ENCODE peak calls at places on chromosomes 4 and X, in seven cellular contexts. X, E, H, B, V, W and U are unnamed samples.

GRCh38 chr4:81260443-81261102 is 45.6 kb upstream of the PRKG2 start:
- DNase-seq in X (peak), E (no peak), H (no peak), B (no peak), V (peak), W (peak), U (no peak)

GRCh38 chrX:108036298-108036973 is 8.4 kb upstream of the VSIG1 start:
- DNase-seq in X (no peak), E (no peak), H (no peak), B (no peak), V (no peak), W (no peak), U (no peak)

GRCh38 chr4:105666693-105667092 is 41.8 kb downstream of the INTS12 start:
- DNase-seq in X (peak), E (no peak), H (no peak), B (no peak), V (peak), W (peak), U (no peak)

GRCh38 chrX:45774961-45775360 is 574.3 kb upstream of the DIPK2B start:
- DNase-seq in X (no peak), E (no peak), H (no peak), B (no peak), V (peak), W (no peak), U (no peak)

GRCh38 chr4:189656551-189657165 is 284.0 kb upstream of the FRG1 start:
- DNase-seq in X (no peak), E (no peak), H (no peak), B (no peak), V (peak), W (no peak), U (no peak)

GRCh38 chr4:91267543-91267942 is 1036.2 kb upstream of the GRID2 start:
- DNase-seq in X (no peak), E (no peak), H (no peak), B (no peak), V (peak), W (no peak), U (no peak)

GRCh38 chr4:8917868-8918783 is 46.5 kb upstream of the HMX1 start:
- DNase-seq in X (peak), E (peak), H (no peak), B (peak), V (peak), W (peak), U (peak)

GRCh38 chr4:931194-931959 is 739 bp downstream of the GAK start:
- DNase-seq in X (no peak), E (no peak), H (no peak), B (no peak), V (no peak), W (peak), U (no peak)

GRCh38 chr4:22391548-22391947 is 124.3 kb downstream of the ADGRA3 start:
- DNase-seq in X (no peak), E (no peak), H (no peak), B (no peak), V (no peak), W (no peak), U (no peak)

GRCh38 chr4:40843696-40844095 is 93.9 kb downstream of the NSUN7 start:
- DNase-seq in X (peak), E (no peak), H (no peak), B (peak), V (peak), W (peak), U (no peak)

GRCh38 chr4:121765941-121766538 is 1.1 kb upstream of the SMIM43 start:
- DNase-seq in X (peak), E (no peak), H (no peak), B (no peak), V (no peak), W (no peak), U (no peak)

GRCh38 chrX:17442898-17443297 is 67.9 kb downstream of the NHS start:
- DNase-seq in X (no peak), E (no peak), H (no peak), B (no peak), V (no peak), W (no peak), U (no peak)

GRCh38 chrX:12824944-12825343 is 33.7 kb downstream of the PRPS2 start:
- DNase-seq in X (no peak), E (no peak), H (no peak), B (no peak), V (no peak), W (no peak), U (no peak)

GRCh38 chrX:121256653-121257052 is 209.2 kb downstream of the GLUD2 start:
- DNase-seq in X (no peak), E (no peak), H (no peak), B (no peak), V (no peak), W (no peak), U (no peak)

GRCh38 chr4:185709802-185710486 is 102.0 kb downstream of the SORBS2 start:
- DNase-seq in X (no peak), E (no peak), H (no peak), B (no peak), V (no peak), W (no peak), U (no peak)

GRCh38 chr4:14583331-14583730 is 418.9 kb upstream of the CPEB2 start:
- DNase-seq in X (no peak), E (no peak), H (no peak), B (no peak), V (no peak), W (no peak), U (no peak)

GRCh38 chr4:126583509-126583908 is 1049.2 kb upstream of the INTU start:
- DNase-seq in X (peak), E (no peak), H (no peak), B (no peak), V (peak), W (no peak), U (no peak)

GRCh38 chr4:188783160-188783559 is 643.9 kb downstream of the TRIML1 start:
- DNase-seq in X (no peak), E (no peak), H (no peak), B (no peak), V (no peak), W (no peak), U (no peak)

GRCh38 chr4:75289843-75290616 is 224.2 kb downstream of the RCHY1 start:
- DNase-seq in X (peak), E (peak), H (no peak), B (no peak), V (peak), W (peak), U (no peak)

GRCh38 chr4:42412251-42412650 is 15.0 kb downstream of the SHISA3 start:
- DNase-seq in X (no peak), E (no peak), H (no peak), B (no peak), V (peak), W (no peak), U (no peak)

GRCh38 chr4:109754093-109754857 is 24.4 kb upstream of the PLA2G12A start:
- DNase-seq in X (no peak), E (no peak), H (no peak), B (peak), V (no peak), W (no peak), U (no peak)

GRCh38 chr4:159549092-159549491 is 446.2 kb downstream of the RAPGEF2 start:
- DNase-seq in X (no peak), E (no peak), H (no peak), B (no peak), V (no peak), W (no peak), U (no peak)

GRCh38 chr4:138663883-138664282 is 351.7 kb upstream of the NOCT start:
- DNase-seq in X (no peak), E (no peak), H (no peak), B (no peak), V (no peak), W (no peak), U (no peak)

DNA sequence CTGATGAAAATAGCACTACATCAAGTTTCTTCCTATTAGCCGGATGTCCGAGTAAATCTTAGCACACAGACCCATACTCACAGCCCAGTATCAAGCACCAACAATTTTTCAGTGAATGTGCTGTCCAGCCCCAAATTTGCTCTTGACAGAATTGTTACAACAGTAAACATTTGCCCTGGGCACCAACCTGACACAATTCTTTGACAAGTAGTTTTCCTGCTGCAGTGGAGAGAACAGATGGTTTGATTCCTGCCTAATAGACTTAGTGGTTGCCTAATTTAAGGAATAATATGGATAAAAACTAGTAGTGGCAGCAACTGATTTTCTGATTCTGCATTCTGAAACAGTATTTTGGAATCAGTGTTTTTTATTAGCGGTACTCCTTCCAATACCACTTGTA is 253.6 kb downstream of the SLC39A8 start:
- DNase-seq in X (no peak), E (no peak), H (no peak), B (no peak), V (no peak), W (no peak), U (no peak)
- H3K27ac ChIP-seq in X (no peak), E (no peak), H (no peak), B (no peak), V (no peak), W (no peak), U (no peak)

GRCh38 chr4:183797445-183798248 is 107.5 kb upstream of the STOX2 start:
- DNase-seq in X (peak), E (peak), H (peak), B (no peak), V (no peak), W (no peak), U (peak)
- H3K4me3 ChIP-seq in X (peak), E (peak), H (peak), B (no peak), V (peak), W (no peak), U (peak)

GRCh38 chr4:140018931-140019618 is 134.9 kb downstream of the MAML3 start:
- DNase-seq in X (no peak), E (no peak), H (no peak), B (no peak), V (no peak), W (no peak), U (no peak)
- H3K27ac ChIP-seq in X (no peak), E (peak), H (no peak), B (no peak), V (no peak), W (no peak), U (no peak)

GRCh38 chr4:173525118-173526033 is 4.7 kb downstream of the HAND2 start:
- DNase-seq in X (peak), E (no peak), H (peak), B (no peak), V (no peak), W (no peak), U (peak)
- H3K4me3 ChIP-seq in X (no peak), E (no peak), H (peak), B (no peak), V (no peak), W (no peak), U (peak)

GRCh38 chr4:53785996-53786395 is 194.7 kb upstream of the LNX1 start:
- DNase-seq in X (no peak), E (no peak), H (no peak), B (no peak), V (no peak), W (no peak), U (no peak)
- H3K27ac ChIP-seq in X (no peak), E (no peak), H (no peak), B (no peak), V (no peak), W (no peak), U (no peak)

DNA sequence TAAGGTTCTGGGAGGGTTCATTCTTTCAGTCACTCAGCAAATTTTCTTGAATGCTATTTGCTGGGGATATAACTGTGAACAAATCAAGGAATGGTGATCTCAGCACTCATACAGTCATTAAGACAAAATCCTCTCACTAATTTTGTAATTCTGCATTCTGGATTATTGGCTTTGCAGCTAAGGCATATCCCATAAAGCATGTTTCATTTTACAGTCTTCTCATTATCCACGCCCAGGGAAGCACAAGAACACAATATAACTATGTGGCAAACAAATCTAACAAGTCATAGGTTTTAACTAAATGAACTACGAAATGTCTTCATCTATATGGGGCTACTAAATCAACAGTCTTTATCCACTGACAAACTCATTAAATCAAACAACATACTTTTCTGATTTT is 139.9 kb downstream of the CAMK2D start:
- DNase-seq in X (no peak), E (no peak), H (no peak), B (no peak), V (no peak), W (no peak), U (no peak)
- H3K4me3 ChIP-seq in X (no peak), E (no peak), H (no peak), B (no peak), V (no peak), W (no peak), U (no peak)

GRCh38 chr4:39686997-39687396 is 10.9 kb upstream of the UBE2K start:
- DNase-seq in X (no peak), E (no peak), H (no peak), B (no peak), V (no peak), W (no peak), U (no peak)
- H3K27ac ChIP-seq in X (no peak), E (no peak), H (no peak), B (no peak), V (no peak), W (no peak), U (no peak)